ENCODE peak calls at places on chromosome 3, in eight cellular contexts. P is psoas muscle; Q is bronchial epithelial cell; I is cardiac fibroblast; J is G401; U is NCI-H2029; S is mammary epithelial cell; C is activated CD4-positive, alpha-beta T cell treated with anti-CD3 and anti-CD28 coated beads, Interleukin-2, amount 50 U/mL, for 24 hours. L is an unnamed sample.

GRCh38 chr3:47096955-47097354 is 67.0 kb downstream of the SETD2 start:
- DNase-seq in P (no peak), Q (peak; percentile 43), I (peak; percentile 32), J (no peak), U (no peak), S (peak; percentile 45), C (no peak), L (no peak)

GRCh38 chr3:15948403-15948802 is 150.6 kb upstream of the ANKRD28 start:
- DNase-seq in P (no peak), Q (no peak), I (no peak), J (peak; percentile 3), U (no peak), S (no peak), C (no peak), L (no peak)

GRCh38 chr3:9930804-9931418 is 2.7 kb upstream of the CRELD1 start:
- DNase-seq in P (no peak), Q (no peak), I (peak; percentile 28), J (no peak), U (no peak), S (no peak), C (no peak), L (no peak)

GRCh38 chr3:144282313-144282712 is 310.7 kb downstream of the DIPK2A start:
- DNase-seq in P (no peak), Q (no peak), I (no peak), J (no peak), U (no peak), S (no peak), C (no peak), L (no peak)

GRCh38 chr3:144754076-144754783 is 782.6 kb downstream of the DIPK2A start:
- DNase-seq in P (no peak), Q (no peak), I (no peak), J (no peak), U (no peak), S (no peak), C (no peak), L (no peak)

GRCh38 chr3:194808709-194809108 is 123.0 kb downstream of the FAM43A start:
- DNase-seq in P (no peak), Q (peak; percentile 93), I (peak; percentile 30), J (no peak), U (no peak), S (peak; percentile 96), C (no peak), L (no peak)

GRCh38 chr3:52277071-52277964 is 1.1 kb downstream of the WDR82 start:
- DNase-seq in P (peak; percentile 91), Q (peak; percentile 25), I (peak; percentile 78), J (peak; percentile 54), U (peak; percentile 19), S (peak; percentile 40), C (peak; percentile 68), L (peak; percentile 74)

GRCh38 chr3:161038725-161039124 is 66.4 kb downstream of the B3GALNT1 start:
- DNase-seq in P (no peak), Q (no peak), I (peak; percentile 17), J (no peak), U (no peak), S (no peak), C (no peak), L (no peak)

GRCh38 chr3:152305075-152305474 is 36.3 kb downstream of the MBNL1 start:
- DNase-seq in P (no peak), Q (no peak), I (no peak), J (peak; percentile 38), U (no peak), S (no peak), C (no peak), L (no peak)

L was measured in breast epithelium.